ENCODE peak calls at places on chromosomes 13 and 19, in nine cellular contexts. L is HFF-Myc, C is stomach, Y is psoas muscle, E is LNCaP clone FGC, F is cardiac fibroblast, B is AG04449, V is tibial artery, Q is heart left ventricle. U is an unnamed sample.

GRCh38 chr19:16259385-16260159 is 61.9 kb downstream of the AP1M1 start:
- DNase-seq in L (no peak), C (no peak), Y (no peak), E (no peak), F (no peak), B (no peak), V (no peak), Q (no peak), U (no peak)

GRCh38 chr13:107210216-107211010 is 642.5 kb upstream of the ARGLU1 start:
- DNase-seq in L (no peak), C (no peak), Y (no peak), E (no peak), F (peak; percentile 36), B (no peak), V (no peak), Q (no peak), U (no peak)

GRCh38 chr13:49633687-49634086 is 5.4 kb downstream of the ARL11 start:
- DNase-seq in L (no peak), C (no peak), Y (no peak), E (no peak), F (no peak), B (no peak), V (no peak), Q (no peak), U (no peak)

GRCh38 chr13:83943530-83944279 is 61.4 kb upstream of the SLITRK1 start:
- DNase-seq in L (no peak), C (no peak), Y (no peak), E (no peak), F (no peak), B (no peak), V (no peak), Q (no peak), U (no peak)

GRCh38 chr19:35207391-35207871 is 21.1 kb downstream of the FAM187B start:
- DNase-seq in L (no peak), C (no peak), Y (no peak), E (no peak), F (no peak), B (no peak), V (no peak), Q (no peak), U (no peak)

GRCh38 chr13:108154421-108154858 is 60.9 kb downstream of the LIG4 start:
- DNase-seq in L (no peak), C (peak; percentile 64), Y (no peak), E (no peak), F (no peak), B (no peak), V (no peak), Q (no peak), U (peak; percentile 88)

GRCh38 chr19:6772028-6772865 is at the start of gene VAV1:
- DNase-seq in L (no peak), C (peak; percentile 63), Y (peak; percentile 41), E (no peak), F (no peak), B (no peak), V (peak; percentile 61), Q (peak; percentile 39), U (no peak)

GRCh38 chr13:62305758-62306157 is 890.1 kb upstream of the PCDH20 start:
- DNase-seq in L (no peak), C (no peak), Y (no peak), E (no peak), F (peak; percentile 8), B (no peak), V (no peak), Q (no peak), U (no peak)

GRCh38 chr19:37953576-37954303 is 46.7 kb downstream of the SIPA1L3 start:
- DNase-seq in L (no peak), C (no peak), Y (no peak), E (no peak), F (peak; percentile 32), B (no peak), V (no peak), Q (no peak), U (no peak)

GRCh38 chr13:81116461-81117282 is 775.7 kb upstream of the SPRY2 start:
- DNase-seq in L (no peak), C (no peak), Y (no peak), E (no peak), F (no peak), B (no peak), V (no peak), Q (no peak), U (no peak)

GRCh38 chr19:3710265-3710812 is 2.2 kb downstream of the TJP3 start:
- DNase-seq in L (no peak), C (peak; percentile 99), Y (peak; percentile 62), E (peak; percentile 92), F (peak; percentile 67), B (no peak), V (peak; percentile 75), Q (peak; percentile 64), U (no peak)

GRCh38 chr19:3712663-3713531 is 4.7 kb downstream of the TJP3 start:
- DNase-seq in L (no peak), C (peak; percentile 80), Y (no peak), E (no peak), F (no peak), B (no peak), V (no peak), Q (no peak), U (no peak)

GRCh38 chr19:3707868-3708206 is 347 bp upstream of the TJP3 start:
- DNase-seq in L (no peak), C (no peak), Y (no peak), E (no peak), F (no peak), B (no peak), V (no peak), Q (no peak), U (no peak)

DNA sequence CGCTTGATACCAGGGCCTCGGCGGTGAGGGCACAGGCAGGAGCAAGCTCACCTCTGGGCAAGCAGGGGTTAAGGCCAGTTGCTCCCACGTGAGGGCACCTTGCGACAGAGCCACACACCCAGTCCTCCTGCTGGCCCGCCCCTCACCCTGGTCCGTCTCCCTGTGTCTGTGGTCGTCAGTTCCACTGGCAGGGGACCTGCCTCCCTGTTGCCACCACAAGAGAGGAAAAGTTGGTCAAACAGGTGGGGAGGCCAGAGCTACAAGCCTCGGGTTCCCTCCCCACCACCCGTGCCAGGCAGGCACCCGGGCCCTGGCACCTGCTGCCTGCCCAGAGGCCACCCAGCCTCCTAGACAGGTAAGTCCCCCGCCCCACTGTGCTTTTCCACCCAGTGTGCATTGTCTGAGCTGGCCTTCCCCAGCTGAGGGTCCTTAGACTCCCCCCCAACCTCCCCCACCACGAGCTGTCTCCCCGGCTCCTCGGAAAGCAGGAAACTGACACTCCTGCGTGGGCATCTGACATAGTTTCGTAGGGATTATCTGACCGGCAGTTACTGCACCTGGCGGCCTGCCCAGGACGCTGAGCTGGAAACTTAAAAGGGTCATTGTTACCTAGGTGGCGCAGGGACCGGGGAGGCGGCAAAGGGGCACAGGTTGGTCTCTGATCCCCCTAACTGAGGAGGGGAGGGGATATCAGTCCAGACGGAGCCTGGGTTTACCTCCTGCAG is at the start of gene TJP3:
- DNase-seq in L (no peak), C (peak; percentile 85), Y (no peak), E (no peak), F (peak; percentile 36), B (no peak), V (no peak), Q (no peak), U (peak; percentile 44)
- H3K4me3 ChIP-seq in L (no peak within 1 kb of the TSS), C (peak within 1 kb of the TSS; percentile 34), Y (peak within 1 kb of the TSS; percentile 51), E (peak within 1 kb of the TSS; percentile 32), F (no peak within 1 kb of the TSS), B (no peak within 1 kb of the TSS), V (no peak within 1 kb of the TSS), Q (no peak within 1 kb of the TSS), U (peak within 1 kb of the TSS; percentile 17)

GRCh38 chr19:56301152-56301551 is 13.5 kb downstream of the ZSCAN5A start:
- DNase-seq in L (no peak), C (no peak), Y (no peak), E (no peak), F (peak; percentile 7), B (no peak), V (no peak), Q (no peak), U (no peak)
- TF ChIP-seq CTCF in L (no peak), C (no peak), Y (no peak), E (no peak), F (peak; percentile 11), B (peak; percentile 3), V (no peak), Q (no peak), U (no peak)

GRCh38 chr19:54668353-54668752 is 5.6 kb downstream of the LILRB4 start:
- DNase-seq in L (no peak), C (no peak), Y (no peak), E (no peak), F (no peak), B (no peak), V (no peak), Q (no peak), U (no peak)

GRCh38 chr19:54673222-54673621 is 10.4 kb downstream of the LILRB4 start:
- DNase-seq in L (no peak), C (no peak), Y (no peak), E (no peak), F (no peak), B (no peak), V (peak; percentile 30), Q (no peak), U (no peak)

GRCh38 chr19:54667217-54667616 is 4.4 kb downstream of the LILRB4 start:
- DNase-seq in L (no peak), C (no peak), Y (no peak), E (no peak), F (no peak), B (no peak), V (no peak), Q (no peak), U (no peak)

GRCh38 chr19:54674021-54674617 is 11.3 kb downstream of the LILRB4 start:
- DNase-seq in L (no peak), C (no peak), Y (no peak), E (peak; percentile 32), F (peak; percentile 42), B (no peak), V (no peak), Q (no peak), U (no peak)

DNA sequence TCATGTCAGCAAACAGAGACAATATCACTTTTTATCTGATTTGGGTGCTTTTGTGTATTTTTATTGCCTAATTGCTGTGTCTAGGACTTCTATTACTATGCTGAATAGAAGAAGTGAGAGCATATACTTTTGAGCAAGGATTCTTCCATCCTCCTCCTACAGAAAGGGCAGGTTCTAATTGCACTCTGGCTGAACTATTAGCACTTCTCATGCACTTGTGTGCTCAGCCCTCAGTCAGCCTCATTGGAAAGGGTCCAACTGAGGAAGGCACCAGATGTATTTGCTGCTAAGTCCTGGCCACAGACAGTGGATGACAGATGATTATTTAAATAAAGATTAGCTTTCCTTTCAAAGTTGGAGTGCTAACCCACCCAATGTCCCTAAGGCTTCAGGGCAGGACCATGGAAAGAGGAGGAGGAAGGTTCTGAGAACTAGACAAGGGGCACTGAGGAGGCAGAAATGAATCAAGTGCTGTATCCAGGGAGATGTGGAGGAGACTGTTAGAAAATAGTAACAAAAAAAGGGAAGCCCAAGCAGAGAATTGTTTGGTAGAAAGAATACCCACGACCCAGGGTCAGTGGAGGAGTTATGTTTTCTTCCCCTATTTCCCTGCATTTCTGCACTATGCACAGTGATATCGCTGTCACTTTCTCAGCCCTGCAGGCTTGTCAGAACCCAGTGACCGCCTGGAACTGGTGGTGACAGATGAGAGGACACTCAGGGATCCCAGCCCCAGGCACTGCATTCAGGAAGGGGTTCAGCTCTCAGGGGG is 8.0 kb downstream of the LILRB4 start:
- DNase-seq in L (no peak), C (no peak), Y (no peak), E (no peak), F (no peak), B (no peak), V (no peak), Q (no peak), U (no peak)
- H3K4me3 ChIP-seq in L (no peak overlapping the region), C (no peak overlapping the region), Y (no peak overlapping the region), E (no peak overlapping the region), F (no peak overlapping the region), B (no peak overlapping the region), V (no peak overlapping the region), Q (no peak overlapping the region), U (no peak overlapping the region)

GRCh38 chr13:21813110-21813509 is 142.2 kb downstream of the FGF9 start:
- DNase-seq in L (no peak), C (no peak), Y (no peak), E (no peak), F (no peak), B (no peak), V (no peak), Q (no peak), U (no peak)
- TF ChIP-seq CTCF in L (no peak), C (no peak), Y (no peak), E (no peak), F (no peak), B (no peak), V (no peak), Q (no peak), U (no peak)